ENCODE peak calls at places on chromosomes 12 and 14, in six cellular contexts. G is cardiac muscle cell, S is brain microvascular endothelial cell, Z is GM12865, A is lower leg skin, Y is neuronal stem cell. N is an unnamed sample.

GRCh38 chr12:26238341-26239126 is 43.2 kb downstream of the SSPN start:
- DNase-seq in G (peak), A (peak), Z (no peak), S (no peak), Y (no peak), N (no peak)

GRCh38 chr14:99252940-99253868 is 18.8 kb downstream of the BCL11B start:
- DNase-seq in Y (no peak), A (no peak), S (no peak), G (no peak), Z (no peak), N (peak)

GRCh38 chr12:26150737-26151450 is 26.1 kb upstream of the BHLHE41 start:
- DNase-seq in Z (no peak), A (no peak), G (peak), Y (no peak), S (peak), N (no peak)

GRCh38 chr12:75975692-75976091 is 55.9 kb downstream of the PHLDA1 start:
- DNase-seq in G (no peak), Z (no peak), A (no peak), S (no peak), Y (no peak), N (no peak)

GRCh38 chr12:19915392-19916192 is 452.7 kb upstream of the PDE3A start:
- DNase-seq in Y (peak), G (peak), S (peak), Z (peak), A (no peak), N (peak)

GRCh38 chr12:117015811-117016210 is 83.4 kb downstream of the TESC start:
- DNase-seq in S (no peak), Y (no peak), A (no peak), Z (no peak), G (no peak), N (no peak)

GRCh38 chr14:44162197-44162596 is 344.9 kb downstream of the FSCB start:
- DNase-seq in Z (no peak), G (peak), S (no peak), Y (no peak), A (no peak), N (no peak)

GRCh38 chr12:118391836-118392235 is 15.5 kb downstream of the SUDS3 start:
- DNase-seq in A (no peak), G (no peak), S (no peak), Y (no peak), Z (no peak), N (no peak)

GRCh38 chr12:131226345-131227265 is 272.9 kb downstream of the ADGRD1 start:
- DNase-seq in Z (no peak), S (no peak), G (no peak), A (no peak), Y (no peak), N (no peak)

GRCh38 chr14:64806202-64806861 is 73.4 kb downstream of the SPTB start:
- DNase-seq in A (no peak), S (peak), Y (no peak), Z (no peak), G (peak), N (no peak)

GRCh38 chr12:71639341-71639760 is 24.3 kb downstream of the ZFC3H1 start:
- DNase-seq in Z (peak), G (no peak), S (no peak), Y (no peak), A (no peak), N (no peak)

GRCh38 chr14:69542311-69542710 is 32.4 kb downstream of the CCDC177 start:
- DNase-seq in G (no peak), Y (no peak), S (no peak), A (no peak), Z (no peak), N (no peak)

GRCh38 chr12:115383668-115384067 is 699.7 kb upstream of the TBX3 start:
- DNase-seq in Y (no peak), A (no peak), G (peak), Z (no peak), S (peak), N (no peak)

GRCh38 chr14:78921856-78922255 is 751.7 kb downstream of the NRXN3 start:
- DNase-seq in Z (no peak), S (peak), G (peak), Y (no peak), A (no peak), N (no peak)

GRCh38 chr14:71645656-71646055 is 286.6 kb upstream of the RGS6 start:
- DNase-seq in S (peak), G (peak), Y (no peak), Z (no peak), A (no peak), N (no peak)

GRCh38 chr12:119693006-119693405 is 25.1 kb downstream of the PRKAB1 start:
- DNase-seq in Y (no peak), S (no peak), G (peak), A (no peak), Z (no peak), N (no peak)

GRCh38 chr14:104882325-104882973 is 17.4 kb downstream of the CEP170B start:
- DNase-seq in G (no peak), Y (no peak), A (no peak), Z (peak), S (no peak), N (peak)

GRCh38 chr14:92846162-92846897 is 52.2 kb downstream of the GOLGA5 start:
- DNase-seq in Y (no peak), A (no peak), S (peak), Z (peak), G (peak), N (no peak)

GRCh38 chr12:96047621-96048211 is 12.3 kb upstream of the LTA4H start:
- DNase-seq in Z (peak), G (peak), S (no peak), A (no peak), Y (no peak), N (no peak)

GRCh38 chr14:71698027-71698426 is 234.2 kb upstream of the RGS6 start:
- DNase-seq in Y (no peak), S (no peak), A (no peak), Z (no peak), G (no peak), N (no peak)

GRCh38 chr12:116053479-116054195 is 223.9 kb downstream of the MED13L start:
- DNase-seq in G (peak), Y (no peak), S (peak), A (peak), Z (no peak), N (peak)

GRCh38 chr14:55832122-55832911 is 252.3 kb downstream of the KTN1 start:
- DNase-seq in A (no peak), Y (no peak), Z (no peak), G (no peak), S (peak), N (no peak)

GRCh38 chr12:51269174-51270066 is 795 bp downstream of the SMAGP start:
- DNase-seq in G (peak), A (peak), Z (peak), Y (peak), S (no peak), N (peak)

GRCh38 chr14:75539562-75540478 is 17.6 kb downstream of the BATF start:
- DNase-seq in Y (no peak), S (no peak), A (no peak), G (no peak), Z (peak), N (no peak)

GRCh38 chr12:65657635-65658034 is 166.6 kb upstream of the HMGA2 start:
- DNase-seq in Z (no peak), G (no peak), S (no peak), A (no peak), Y (no peak), N (no peak)

GRCh38 chr12:89372584-89373370 is 20.5 kb upstream of the DUSP6 start:
- DNase-seq in G (no peak), A (no peak), Z (no peak), Y (no peak), S (no peak), N (no peak)

GRCh38 chr14:95023886-95024285 is 133.4 kb downstream of the DICER1 start:
- DNase-seq in Y (no peak), A (no peak), Z (no peak), G (peak), S (no peak), N (no peak)

GRCh38 chr12:97556201-97556824 is 93.7 kb downstream of the RMST start:
- DNase-seq in Z (no peak), Y (no peak), S (no peak), G (peak), A (no peak), N (no peak)

GRCh38 chr14:23406725-23407355 is 1.2 kb downstream of the MYH6 start:
- DNase-seq in Z (no peak), Y (no peak), G (no peak), A (no peak), S (no peak), N (no peak)

GRCh38 chr12:96902076-96902475 is 5.0 kb upstream of the NEDD1 start:
- DNase-seq in G (no peak), S (no peak), Z (peak), Y (no peak), A (no peak), N (no peak)

GRCh38 chr12:41014643-41015020 is 173.5 kb upstream of the PDZRN4 start:
- DNase-seq in A (no peak), S (peak), G (peak), Y (no peak), Z (no peak), N (no peak)

GRCh38 chr12:110245278-110245868 is 35.7 kb upstream of the ATP2A2 start:
- DNase-seq in G (no peak), A (no peak), Z (peak), S (no peak), Y (no peak), N (no peak)

GRCh38 chr14:101449114-101449513 is 112.2 kb upstream of the DIO3 start:
- DNase-seq in A (no peak), G (no peak), S (no peak), Z (no peak), Y (no peak), N (no peak)

GRCh38 chr12:4992881-4993280 is 50.8 kb upstream of the KCNA5 start:
- DNase-seq in A (no peak), G (no peak), S (no peak), Y (no peak), Z (no peak), N (no peak)

GRCh38 chr14:77007975-77008421 is 20.5 kb downstream of the IRF2BPL start:
- DNase-seq in G (no peak), S (no peak), A (no peak), Z (no peak), Y (no peak), N (no peak)

GRCh38 chr14:55240526-55241178 is 30.6 kb upstream of the FBXO34 start:
- DNase-seq in A (no peak), G (peak), Y (no peak), Z (no peak), S (peak), N (no peak)

GRCh38 chr14:56341766-56342418 is 223.7 kb downstream of the PELI2 start:
- DNase-seq in G (peak), Z (no peak), Y (no peak), S (peak), A (no peak), N (no peak)

GRCh38 chr12:11992515-11992914 is 78.2 kb upstream of the BCL2L14 start:
- DNase-seq in A (no peak), S (no peak), Z (no peak), Y (no peak), G (no peak), N (no peak)

GRCh38 chr12:16163891-16164290 is 113.6 kb downstream of the SLC15A5 start:
- DNase-seq in A (no peak), Z (no peak), G (peak), Y (no peak), S (no peak), N (no peak)

DNA sequence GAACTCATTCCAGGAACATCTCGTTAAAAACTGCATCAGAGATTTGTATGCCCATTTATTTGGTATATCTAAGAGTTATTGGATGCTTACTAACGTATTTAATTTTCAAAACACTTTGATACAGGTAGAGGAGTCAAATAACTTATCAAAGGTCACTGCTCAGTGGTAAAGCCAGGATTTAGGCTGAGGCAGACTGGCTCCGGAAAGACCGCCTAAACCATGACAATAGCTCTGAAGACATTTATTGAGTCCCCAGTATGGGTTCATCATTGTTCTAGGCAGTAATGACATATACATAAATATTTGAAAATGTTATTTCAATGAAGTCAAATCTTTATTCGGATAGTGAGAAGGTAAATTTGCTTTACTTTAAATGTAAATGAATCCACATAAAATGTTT is 30.3 kb downstream of the WBP11 start:
- DNase-seq in G (no peak), A (no peak), Y (no peak), Z (no peak), S (no peak), N (no peak)
- H3K4me3 ChIP-seq in G (no peak), A (no peak), Y (no peak), Z (peak), S (no peak), N (no peak)

GRCh38 chr14:91837076-91837475 is 30.3 kb downstream of the TC2N start:
- DNase-seq in G (no peak), S (no peak), Y (no peak), Z (no peak), A (no peak), N (no peak)
- H3K4me3 ChIP-seq in G (peak), S (no peak), Y (no peak), Z (peak), A (no peak), N (peak)

GRCh38 chr12:52929538-52929937 is 19.4 kb upstream of the KRT18 start:
- DNase-seq in Y (no peak), G (no peak), Z (no peak), A (no peak), S (no peak), N (no peak)

GRCh38 chr12:52927964-52928363 is 21.0 kb upstream of the KRT18 start:
- DNase-seq in S (no peak), G (no peak), Y (no peak), A (no peak), Z (no peak), N (no peak)

GRCh38 chr12:52926596-52927241 is 21.8 kb upstream of the KRT8 start:
- DNase-seq in S (no peak), G (no peak), A (no peak), Y (no peak), Z (no peak), N (no peak)

GRCh38 chr12:52924764-52925716 is 20.2 kb upstream of the KRT8 start:
- DNase-seq in Y (no peak), G (peak), Z (no peak), S (peak), A (no peak), N (no peak)

DNA sequence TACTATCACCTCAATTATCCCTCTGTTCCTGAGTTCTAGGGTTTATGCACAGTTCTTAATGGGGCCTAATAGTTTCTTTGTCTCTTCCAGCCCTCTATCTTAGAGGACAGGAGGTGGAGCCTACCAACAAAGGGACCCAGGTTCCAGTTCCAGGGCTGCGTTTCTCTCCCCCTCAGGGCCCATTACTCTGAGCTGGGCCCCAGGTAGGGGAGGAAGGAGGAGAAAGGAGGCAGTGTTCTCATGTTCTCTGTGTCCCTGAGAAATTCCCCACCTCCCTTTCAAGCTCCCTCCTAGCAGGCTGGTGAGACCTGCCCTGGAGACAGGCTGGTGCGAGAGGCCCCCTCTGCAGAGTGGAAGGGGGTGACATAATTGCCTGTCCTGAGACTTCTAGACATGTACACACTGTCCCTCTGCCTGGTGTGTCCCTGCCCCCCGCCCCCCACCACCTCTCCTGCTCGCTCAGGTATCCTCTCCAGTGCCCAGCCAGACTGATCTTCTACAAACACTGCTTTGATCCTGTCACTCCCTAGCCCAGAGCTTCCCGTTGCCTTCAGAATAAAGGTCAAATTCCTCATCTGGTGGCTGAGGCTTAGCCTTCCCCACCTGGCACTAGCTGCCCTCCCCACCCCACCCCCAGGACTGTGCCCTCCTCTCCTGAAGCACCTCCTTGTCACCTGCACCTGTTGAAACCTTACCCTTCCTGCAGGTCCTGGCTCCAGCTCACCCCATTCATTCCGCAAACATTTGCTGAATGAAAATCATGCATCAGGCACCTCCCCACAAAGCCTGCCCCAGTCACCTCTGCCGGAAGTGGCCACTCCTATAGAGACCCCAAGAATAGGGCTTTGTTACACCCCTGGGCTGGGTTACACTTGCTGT is 21.1 kb upstream of the KRT8 start:
- DNase-seq in G (no peak), S (no peak), A (no peak), Z (no peak), Y (no peak), N (no peak)
- H3K4me3 ChIP-seq in G (no peak), S (no peak), A (no peak), Z (no peak), Y (no peak), N (no peak)

GRCh38 chr12:67827820-67828383 is 161.3 kb upstream of the IFNG-AS1 start:
- DNase-seq in G (peak), S (peak), Y (no peak), A (no peak), Z (peak), N (no peak)
- H3K4me3 ChIP-seq in G (no peak), S (peak), Y (no peak), A (no peak), Z (no peak), N (no peak)

GRCh38 chr12:47894652-47895051 is 10.1 kb downstream of the VDR start:
- DNase-seq in Y (no peak), A (no peak), S (no peak), G (no peak), Z (no peak), N (no peak)

GRCh38 chr12:47896633-47897032 is 8.2 kb downstream of the VDR start:
- DNase-seq in Z (no peak), G (no peak), S (no peak), A (no peak), Y (no peak), N (no peak)

GRCh38 chr12:47896022-47896421 is 8.8 kb downstream of the VDR start:
- DNase-seq in G (no peak), Y (no peak), A (no peak), Z (no peak), S (no peak), N (no peak)

GRCh38 chr12:47892819-47893218 is 12.0 kb downstream of the VDR start:
- DNase-seq in Z (no peak), Y (no peak), G (peak), A (peak), S (no peak), N (no peak)

DNA sequence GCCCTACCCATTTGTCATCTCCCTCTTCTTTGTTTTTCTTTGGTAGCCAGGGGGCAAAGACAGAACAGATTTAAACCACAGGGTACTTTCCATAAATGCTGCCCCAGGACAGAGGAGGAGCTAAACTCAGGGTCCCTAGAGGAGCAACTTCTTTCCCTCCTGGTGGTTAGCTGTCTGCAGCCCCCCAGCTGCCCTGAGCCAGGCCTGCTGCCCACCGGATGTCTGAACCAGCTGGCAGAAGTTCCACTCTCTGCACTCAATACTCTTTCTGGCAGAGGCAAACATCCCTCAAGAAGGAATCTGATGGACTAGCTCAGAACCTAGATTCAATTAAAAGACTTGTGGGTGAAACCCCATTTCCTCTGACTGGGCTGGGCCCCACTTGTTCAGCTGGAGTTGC is 10.7 kb downstream of the VDR start:
- DNase-seq in G (no peak), A (no peak), S (no peak), Y (no peak), Z (peak), N (no peak)
- H3K4me3 ChIP-seq in G (no peak), A (no peak), S (no peak), Y (no peak), Z (no peak), N (no peak)

GRCh38 chr14:102923201-102923919 is 897 bp downstream of the AMN start:
- DNase-seq in A (no peak), S (no peak), G (no peak), Z (no peak), Y (no peak), N (no peak)
- H3K4me3 ChIP-seq in A (no peak), S (peak), G (no peak), Z (peak), Y (no peak), N (no peak)